ENCODE peak calls at places on chromosomes 4 and X, in four cellular contexts. B is colonic mucosa, X is psoas muscle, I is neural progenitor cell. J is an unnamed sample. For H3K9me3 and H3K4me1, the result is how much of the 10 kb centered on the place peaks cover.

GRCh38 chrX:105695451-105695850 is 126.9 kb upstream of the NRK start:
- DNase-seq in B (no peak), X (no peak), I (no peak), J (no peak)

GRCh38 chr4:48602222-48602621 is 112.2 kb downstream of the ZAR1 start:
- DNase-seq in B (no peak), X (no peak), I (no peak), J (no peak)

GRCh38 chr4:83282049-83282535 is 2.5 kb downstream of the COQ2 start:
- DNase-seq in B (peak), X (no peak), I (peak), J (no peak)

GRCh38 chr4:160180206-160180605 is 1077.3 kb downstream of the RAPGEF2 start:
- DNase-seq in B (no peak), X (no peak), I (no peak), J (no peak)

GRCh38 chrX:38891641-38892413 is 90.6 kb downstream of the MID1IP1 start:
- DNase-seq in B (no peak), X (no peak), I (no peak), J (no peak)

GRCh38 chrX:134753185-134754008 is 95.1 kb upstream of the PLAC1 start:
- DNase-seq in B (no peak), X (no peak), I (no peak), J (no peak)

GRCh38 chr4:171390626-171391025 is 422.6 kb upstream of the GALNTL6 start:
- DNase-seq in B (no peak), X (no peak), I (no peak), J (no peak)

GRCh38 chrX:46630141-46630540 is 56.6 kb downstream of the CHST7 start:
- DNase-seq in B (no peak), X (no peak), I (no peak), J (no peak)

GRCh38 chrX:38124000-38124399 is 96.7 kb downstream of the SRPX start:
- DNase-seq in B (no peak), X (no peak), I (no peak), J (no peak)

GRCh38 chr4:39936565-39937418 is 40.9 kb downstream of the PDS5A start:
- DNase-seq in B (no peak), X (no peak), I (peak), J (no peak)

GRCh38 chr4:26753642-26754041 is 107.0 kb upstream of the STIM2 start:
- DNase-seq in B (no peak), X (peak), I (no peak), J (peak)

GRCh38 chrX:54181196-54181953 is 1.7 kb downstream of the FAM120C start:
- DNase-seq in B (no peak), X (no peak), I (no peak), J (no peak)

GRCh38 chr4:2070421-2071251 is 11.5 kb downstream of the NAT8L start:
- DNase-seq in B (no peak), X (no peak), I (no peak), J (no peak)

GRCh38 chr4:110867251-110867960 is 244.5 kb upstream of the PITX2 start:
- DNase-seq in B (no peak), X (no peak), I (no peak), J (no peak)

GRCh38 chr4:1981251-1982055 is 27.3 kb downstream of the NELFA start:
- DNase-seq in B (peak), X (peak), I (peak), J (no peak)

GRCh38 chrX:14029039-14029424 is 660 bp downstream of the GEMIN8 start:
- DNase-seq in B (no peak), X (no peak), I (peak), J (no peak)

GRCh38 chr4:5370286-5370685 is 319.0 kb downstream of the STK32B start:
- DNase-seq in B (no peak), X (no peak), I (no peak), J (peak)

GRCh38 chrX:1391707-1392375 is at the start of gene SLC25A6:
- DNase-seq in B (peak), X (peak), I (peak), J (peak)

GRCh38 chr4:186598686-186599085 is 43.3 kb upstream of the MTNR1A start:
- DNase-seq in B (no peak), X (no peak), I (no peak), J (no peak)

GRCh38 chr4:71004281-71004851 is 10.9 kb downstream of the DCK start:
- DNase-seq in B (no peak), X (no peak), I (peak), J (no peak)

GRCh38 chr4:100288167-100288566 is 97.9 kb upstream of the DDIT4L start:
- DNase-seq in B (no peak), X (no peak), I (no peak), J (no peak)

GRCh38 chrX:2766921-2767320 is 15.1 kb downstream of the XG start:
- DNase-seq in B (no peak), X (no peak), I (no peak), J (no peak)

GRCh38 chrX:129318375-129318774 is 204.9 kb downstream of the SMARCA1 start:
- DNase-seq in B (peak), X (no peak), I (no peak), J (no peak)

GRCh38 chr4:10003666-10004065 is 17.6 kb downstream of the SLC2A9 start:
- DNase-seq in B (no peak), X (no peak), I (no peak), J (no peak)

GRCh38 chr4:162322054-162322453 is 158.3 kb upstream of the FSTL5 start:
- DNase-seq in B (no peak), X (no peak), I (no peak), J (no peak)
- H3K9me3 ChIP-seq in B (under half), X (under half), I (under half), J (under half)

GRCh38 chr4:101439926-101440325 is 92.6 kb upstream of the PPP3CA start:
- DNase-seq in B (no peak), X (no peak), I (no peak), J (no peak)
- H3K4me1 ChIP-seq in B (under half), X (under half), I (under half), J (under half)

GRCh38 chr4:31084806-31085416 is 364.7 kb downstream of the PCDH7 start:
- DNase-seq in B (no peak), X (no peak), I (no peak), J (no peak)

GRCh38 chr4:31089815-31090214 is 369.6 kb downstream of the PCDH7 start:
- DNase-seq in B (no peak), X (no peak), I (no peak), J (no peak)

GRCh38 chr4:31085736-31086135 is 365.6 kb downstream of the PCDH7 start:
- DNase-seq in B (no peak), X (no peak), I (no peak), J (no peak)

GRCh38 chr4:31086771-31087330 is 366.7 kb downstream of the PCDH7 start:
- DNase-seq in B (no peak), X (no peak), I (no peak), J (no peak)

GRCh38 chr4:31088600-31089230 is 368.5 kb downstream of the PCDH7 start:
- DNase-seq in B (no peak), X (no peak), I (no peak), J (no peak)
- H3K27ac ChIP-seq in B (no peak), X (no peak), I (no peak), J (peak)

DNA sequence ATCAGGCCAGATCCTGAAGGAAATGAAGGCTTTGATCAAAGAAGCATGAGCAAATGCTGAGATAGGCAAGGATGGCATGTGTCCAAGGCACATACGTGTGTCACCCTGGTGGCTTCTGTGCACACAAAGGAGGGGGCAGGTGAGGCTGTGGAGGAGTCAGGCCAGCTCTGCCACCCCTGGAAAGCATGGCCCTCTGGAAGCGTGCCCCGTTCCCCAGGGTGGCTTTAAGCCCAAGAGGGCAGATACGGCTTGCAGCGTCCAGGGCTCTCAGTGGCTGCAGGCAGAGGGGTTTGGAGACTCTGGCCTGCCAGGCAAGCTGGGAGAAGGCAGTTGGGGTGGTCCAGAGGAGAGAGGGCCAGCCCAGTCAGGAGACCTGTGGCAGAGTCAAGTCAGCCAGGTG is 25.6 kb downstream of the PNMA6E start:
- DNase-seq in B (no peak), X (no peak), I (no peak), J (no peak)
- H3K9me3 ChIP-seq in B (under half), X (under half), I (under half), J (under half)

DNA sequence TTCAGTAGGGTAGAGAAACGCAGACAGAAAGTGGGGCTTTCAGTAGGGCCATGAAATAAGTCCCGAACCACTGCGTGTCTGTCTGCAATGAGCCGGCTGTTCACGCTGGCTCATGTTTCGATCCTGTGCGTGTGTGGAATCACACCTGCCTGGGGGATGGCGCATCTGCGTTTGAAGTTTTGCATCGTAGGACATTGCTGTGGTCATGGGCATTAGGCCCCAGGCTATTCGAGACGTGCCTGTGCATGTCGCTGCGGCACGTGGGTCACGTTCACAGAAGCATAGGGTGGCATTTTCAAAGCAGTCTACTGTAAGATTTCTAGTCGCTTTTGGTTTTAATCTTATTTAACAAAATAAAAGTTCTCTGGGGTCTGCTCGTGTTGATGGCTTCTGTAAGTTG is 25.5 kb upstream of the HGFAC start:
- DNase-seq in B (no peak), X (peak), I (no peak), J (no peak)
- H3K4me1 ChIP-seq in B (under half), X (under half), I (under half), J (under half)

GRCh38 chr4:73885570-73886230 is 16.5 kb downstream of the CXCL1 start:
- DNase-seq in B (peak), X (no peak), I (no peak), J (no peak)

DNA sequence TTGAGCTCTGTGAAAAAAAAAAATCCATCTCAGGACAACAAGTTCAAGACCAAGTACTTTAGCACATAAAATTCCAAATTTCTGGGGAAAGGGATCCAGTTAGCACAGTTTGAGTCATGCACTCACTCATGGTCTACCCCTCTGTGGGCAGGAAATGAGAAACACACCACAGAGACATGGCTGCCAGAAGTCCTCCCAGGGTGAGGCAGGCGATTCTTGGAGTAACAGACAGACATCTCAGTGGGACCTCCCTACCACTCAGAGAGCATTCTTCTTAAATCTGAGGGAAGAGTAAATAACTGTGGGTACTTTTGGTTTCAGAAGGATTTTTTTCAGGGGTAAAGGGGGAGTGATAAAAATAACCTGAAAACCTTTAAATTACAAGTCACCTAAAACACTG is 14.1 kb downstream of the CXCL1 start:
- DNase-seq in B (no peak), X (no peak), I (no peak), J (no peak)
- H3K27ac ChIP-seq in B (no peak), X (no peak), I (no peak), J (no peak)

GRCh38 chr4:138686078-138686477 is 329.5 kb upstream of the NOCT start:
- DNase-seq in B (no peak), X (no peak), I (no peak), J (no peak)

GRCh38 chr4:138689593-138689992 is 326.0 kb upstream of the NOCT start:
- DNase-seq in B (no peak), X (no peak), I (no peak), J (no peak)

GRCh38 chr4:138689182-138689546 is 326.4 kb upstream of the NOCT start:
- DNase-seq in B (no peak), X (no peak), I (no peak), J (no peak)

DNA sequence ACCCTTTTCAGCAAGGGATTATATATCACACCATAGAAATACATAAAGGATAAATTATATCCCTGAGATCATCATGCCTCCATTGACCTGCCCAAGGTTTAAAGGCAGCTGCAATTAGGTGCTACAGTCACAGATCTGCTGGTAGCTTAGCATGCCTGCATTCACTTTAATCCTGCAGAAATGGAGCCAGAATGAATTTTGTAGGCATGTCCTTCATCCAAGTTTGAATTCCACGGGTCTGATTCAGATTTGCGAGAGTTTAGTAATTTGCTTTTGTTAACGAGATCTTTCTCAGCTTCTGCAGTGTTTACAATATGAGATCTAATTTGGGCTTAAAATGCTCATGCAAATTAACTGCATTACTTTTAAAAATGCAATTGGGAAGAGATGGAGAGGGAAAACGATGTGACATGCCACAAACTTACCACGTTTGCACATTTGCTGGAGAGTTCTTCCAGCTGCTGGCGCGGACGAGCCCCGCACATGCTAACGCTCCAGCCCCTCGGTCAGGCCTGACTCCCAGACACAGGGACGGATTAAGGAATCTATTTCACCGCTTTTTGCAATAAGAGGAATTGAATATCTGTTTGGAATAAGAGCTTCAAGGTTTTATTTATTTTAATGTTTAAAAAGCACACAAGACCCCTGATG is 326.9 kb upstream of the NOCT start:
- DNase-seq in B (no peak), X (no peak), I (no peak), J (no peak)
- H3K9me3 ChIP-seq in B (under half), X (under half), I (under half), J (under half)

GRCh38 chr4:107018336-107018735 is 17.8 kb downstream of the DKK2 start:
- DNase-seq in B (no peak), X (no peak), I (no peak), J (no peak)

GRCh38 chr4:107017681-107018321 is 18.3 kb downstream of the DKK2 start:
- DNase-seq in B (no peak), X (no peak), I (no peak), J (no peak)
- H3K4me1 ChIP-seq in B (under half), X (under half), I (under half), J (under half)